ENCODE peak calls at places on chromosomes 16 and 17, in seven cellular contexts. One of them, this sample, is unnamed.

GRCh38 chr17:72518810-72519597 is 398.2 kb downstream of the SOX9 start:
- DNase-seq in CD4-positive, alpha-beta memory T cell: no peak
- DNase-seq in ovary: no peak
- DNase-seq in activated CD4-positive, alpha-beta T cell treated with anti-CD3 and anti-CD28 coated beads, Interleukin-2, amount 10 ng/mL, durations not matched to agents 24 days and 14 days: no peak
- DNase-seq in Kasumi-1: no peak
- DNase-seq in aorta: no peak
- DNase-seq in CD4-positive, alpha-beta T cell: no peak
- DNase-seq in this sample: no peak

GRCh38 chr17:68381076-68381900 is 76.0 kb downstream of the WIPI1 start:
- DNase-seq in CD4-positive, alpha-beta T cell: no peak
- DNase-seq in aorta: peak; percentile 61
- DNase-seq in ovary: no peak
- DNase-seq in CD4-positive, alpha-beta memory T cell: no peak
- DNase-seq in activated CD4-positive, alpha-beta T cell treated with anti-CD3 and anti-CD28 coated beads, Interleukin-2, amount 10 ng/mL, durations not matched to agents 24 days and 14 days: no peak
- DNase-seq in Kasumi-1: no peak
- DNase-seq in this sample: no peak

GRCh38 chr17:73698966-73699365 is 54.7 kb upstream of the SDK2 start:
- DNase-seq in ovary: no peak
- DNase-seq in aorta: no peak
- DNase-seq in Kasumi-1: no peak
- DNase-seq in CD4-positive, alpha-beta T cell: no peak
- DNase-seq in CD4-positive, alpha-beta memory T cell: no peak
- DNase-seq in activated CD4-positive, alpha-beta T cell treated with anti-CD3 and anti-CD28 coated beads, Interleukin-2, amount 10 ng/mL, durations not matched to agents 24 days and 14 days: no peak
- DNase-seq in this sample: no peak

GRCh38 chr16:73126453-73126853 is 78.5 kb upstream of the ZFHX3 start:
- DNase-seq in aorta: peak; percentile 61
- DNase-seq in Kasumi-1: peak; percentile 12
- DNase-seq in ovary: no peak
- DNase-seq in CD4-positive, alpha-beta T cell: no peak
- DNase-seq in activated CD4-positive, alpha-beta T cell treated with anti-CD3 and anti-CD28 coated beads, Interleukin-2, amount 10 ng/mL, durations not matched to agents 24 days and 14 days: no peak
- DNase-seq in CD4-positive, alpha-beta memory T cell: no peak
- DNase-seq in this sample: no peak

GRCh38 chr16:29951966-29952365 is 9.9 kb upstream of the TMEM219 start:
- DNase-seq in ovary: no peak
- DNase-seq in activated CD4-positive, alpha-beta T cell treated with anti-CD3 and anti-CD28 coated beads, Interleukin-2, amount 10 ng/mL, durations not matched to agents 24 days and 14 days: no peak
- DNase-seq in aorta: no peak
- DNase-seq in CD4-positive, alpha-beta memory T cell: no peak
- DNase-seq in CD4-positive, alpha-beta T cell: no peak
- DNase-seq in Kasumi-1: no peak
- DNase-seq in this sample: no peak

GRCh38 chr17:45405250-45406086 is 27.2 kb downstream of the ARHGAP27 start:
- DNase-seq in CD4-positive, alpha-beta memory T cell: no peak
- DNase-seq in Kasumi-1: no peak
- DNase-seq in activated CD4-positive, alpha-beta T cell treated with anti-CD3 and anti-CD28 coated beads, Interleukin-2, amount 10 ng/mL, durations not matched to agents 24 days and 14 days: no peak
- DNase-seq in aorta: no peak
- DNase-seq in CD4-positive, alpha-beta T cell: no peak
- DNase-seq in ovary: no peak
- DNase-seq in this sample: no peak

GRCh38 chr16:47644166-47644565 is 183.0 kb downstream of the PHKB start:
- DNase-seq in Kasumi-1: peak; percentile 26
- DNase-seq in ovary: no peak
- DNase-seq in CD4-positive, alpha-beta memory T cell: no peak
- DNase-seq in activated CD4-positive, alpha-beta T cell treated with anti-CD3 and anti-CD28 coated beads, Interleukin-2, amount 10 ng/mL, durations not matched to agents 24 days and 14 days: no peak
- DNase-seq in CD4-positive, alpha-beta T cell: no peak
- DNase-seq in aorta: peak; percentile 62
- DNase-seq in this sample: no peak

GRCh38 chr17:77440571-77440981 is 299.8 kb downstream of the SEC14L1 start:
- DNase-seq in activated CD4-positive, alpha-beta T cell treated with anti-CD3 and anti-CD28 coated beads, Interleukin-2, amount 10 ng/mL, durations not matched to agents 24 days and 14 days: peak; percentile 84
- DNase-seq in Kasumi-1: peak; percentile 27
- DNase-seq in ovary: no peak
- DNase-seq in CD4-positive, alpha-beta memory T cell: peak; percentile 66
- DNase-seq in CD4-positive, alpha-beta T cell: no peak
- DNase-seq in aorta: no peak
- DNase-seq in this sample: no peak

GRCh38 chr16:73086108-73086507 is 38.2 kb upstream of the ZFHX3 start:
- DNase-seq in CD4-positive, alpha-beta memory T cell: no peak
- DNase-seq in activated CD4-positive, alpha-beta T cell treated with anti-CD3 and anti-CD28 coated beads, Interleukin-2, amount 10 ng/mL, durations not matched to agents 24 days and 14 days: no peak
- DNase-seq in aorta: no peak
- DNase-seq in CD4-positive, alpha-beta T cell: no peak
- DNase-seq in Kasumi-1: peak; percentile 89
- DNase-seq in ovary: no peak
- DNase-seq in this sample: no peak